ENCODE peak calls at places on chromosomes 16 and 17, in five cellular contexts. V is endodermal cell, D is astrocyte, F is IMR-90, Z is mesendoderm. C is an unnamed sample. For H3K4me1, the result is how much of the 10 kb centered on the place peaks cover.

GRCh38 chr16:86218479-86219170 is 291.7 kb upstream of the FOXF1 start:
- DNase-seq in V (no peak), F (no peak), Z (no peak), D (no peak), C (no peak)

GRCh38 chr17:67696853-67697505 is 20.8 kb upstream of the NOL11 start:
- DNase-seq in D (no peak), F (no peak), V (no peak), Z (no peak), C (no peak)

GRCh38 chr17:65750678-65751077 is 189.2 kb upstream of the AXIN2 start:
- DNase-seq in D (peak), V (no peak), Z (no peak), F (peak), C (peak)

GRCh38 chr17:12729086-12729485 is 60.2 kb upstream of the ARHGAP44 start:
- DNase-seq in F (no peak), D (no peak), V (no peak), Z (no peak), C (peak)

GRCh38 chr17:50863221-50863843 is 2.8 kb downstream of the TOB1 start:
- DNase-seq in F (no peak), D (no peak), Z (peak), V (peak), C (peak)

GRCh38 chr17:81331527-81332043 is 36.5 kb upstream of the SLC38A10 start:
- DNase-seq in D (no peak), Z (no peak), F (no peak), V (no peak), C (no peak)

GRCh38 chr16:28951410-28951943 is 740 bp downstream of the NFATC2IP start:
- DNase-seq in D (no peak), V (no peak), F (no peak), Z (peak), C (no peak)

GRCh38 chr16:84940670-84941551 is 70.4 kb downstream of the ZDHHC7 start:
- DNase-seq in V (no peak), Z (no peak), F (no peak), D (no peak), C (peak)

GRCh38 chr16:11791144-11791828 is 5.8 kb downstream of the ZC3H7A start:
- DNase-seq in F (no peak), V (no peak), Z (no peak), D (no peak), C (no peak)

GRCh38 chr16:70388281-70388680 is 41.6 kb downstream of the DDX19A start:
- DNase-seq in F (no peak), D (no peak), V (no peak), Z (no peak), C (no peak)

GRCh38 chr17:8072727-8073461 is 14.6 kb downstream of the ALOX12B start:
- DNase-seq in Z (no peak), F (no peak), V (peak), D (no peak), C (peak)

GRCh38 chr17:58329808-58330543 is 1.4 kb upstream of the TSPOAP1 start:
- DNase-seq in V (no peak), D (no peak), F (no peak), Z (no peak), C (no peak)

GRCh38 chr16:69870761-69871160 is 80.4 kb upstream of the CLEC18A start:
- DNase-seq in F (no peak), V (no peak), D (no peak), Z (no peak), C (no peak)

GRCh38 chr17:50265690-50266306 is 8.5 kb upstream of the TMEM92 start:
- DNase-seq in V (peak), F (no peak), D (no peak), Z (no peak), C (peak)

GRCh38 chr16:396605-397004 is 394 bp upstream of the NME4 start:
- DNase-seq in D (peak), Z (peak), F (peak), V (peak), C (peak)

GRCh38 chr17:81291662-81292061 is 3.4 kb downstream of the SLC38A10 start:
- DNase-seq in V (peak), Z (peak), F (peak), D (no peak), C (peak)

GRCh38 chr16:84726670-84727467 is 27.1 kb downstream of the USP10 start:
- DNase-seq in F (no peak), Z (no peak), D (no peak), V (no peak), C (no peak)

GRCh38 chr16:63617047-63617989 is 1504.5 kb downstream of the CDH11 start:
- DNase-seq in D (no peak), Z (no peak), F (no peak), V (no peak), C (peak)

GRCh38 chr16:51393381-51394005 is 242.4 kb upstream of the SALL1 start:
- DNase-seq in Z (no peak), D (peak), F (peak), V (no peak), C (peak)

GRCh38 chr16:57262841-57263584 is 18.0 kb downstream of the ARL2BP start:
- DNase-seq in D (no peak), V (no peak), Z (no peak), F (no peak), C (no peak)

GRCh38 chr17:27544350-27545131 is 86.4 kb upstream of the LGALS9 start:
- DNase-seq in V (peak), D (peak), Z (no peak), F (peak), C (no peak)

GRCh38 chr16:90001761-90002503 is 17.3 kb downstream of the DBNDD1 start:
- DNase-seq in V (no peak), F (no peak), Z (no peak), D (no peak), C (no peak)

GRCh38 chr16:84047206-84047605 is 4.6 kb upstream of the SLC38A8 start:
- DNase-seq in V (no peak), F (no peak), Z (no peak), D (no peak), C (no peak)

GRCh38 chr17:12659500-12659899 is 6.2 kb upstream of the MYOCD start:
- DNase-seq in F (peak), V (no peak), Z (no peak), D (peak), C (peak)

GRCh38 chr17:48997103-48997826 is at the start of gene IGF2BP1:
- DNase-seq in Z (peak), V (peak), D (no peak), F (peak), C (peak)

GRCh38 chr16:22316411-22316811 is 19.2 kb downstream of the POLR3E start:
- DNase-seq in F (no peak), V (peak), Z (no peak), D (no peak), C (no peak)

GRCh38 chr16:49858200-49859129 is 2.6 kb upstream of the ZNF423 start:
- DNase-seq in D (peak), Z (peak), F (no peak), V (peak), C (peak)

GRCh38 chr17:79892457-79893236 is 53.4 kb upstream of the CBX4 start:
- DNase-seq in V (no peak), F (no peak), D (no peak), Z (no peak), C (no peak)

GRCh38 chr17:21573961-21574610 is 118.2 kb upstream of the KCNJ18 start:
- DNase-seq in D (no peak), Z (no peak), F (peak), V (no peak), C (no peak)

GRCh38 chr17:37701424-37702020 is 43.3 kb downstream of the HNF1B start:
- DNase-seq in Z (peak), V (peak), F (no peak), D (no peak), C (peak)

GRCh38 chr16:57795431-57795878 is 6.8 kb downstream of the KIFC3 start:
- DNase-seq in D (peak), Z (peak), V (peak), F (peak), C (peak)

GRCh38 chr17:14737984-14738651 is 437.2 kb downstream of the HS3ST3B1 start:
- DNase-seq in V (peak), D (peak), F (peak), Z (peak), C (peak)
- H3K4me1 ChIP-seq in V (under half), D (under half), F (under half), Z (under half), C (under half)

DNA sequence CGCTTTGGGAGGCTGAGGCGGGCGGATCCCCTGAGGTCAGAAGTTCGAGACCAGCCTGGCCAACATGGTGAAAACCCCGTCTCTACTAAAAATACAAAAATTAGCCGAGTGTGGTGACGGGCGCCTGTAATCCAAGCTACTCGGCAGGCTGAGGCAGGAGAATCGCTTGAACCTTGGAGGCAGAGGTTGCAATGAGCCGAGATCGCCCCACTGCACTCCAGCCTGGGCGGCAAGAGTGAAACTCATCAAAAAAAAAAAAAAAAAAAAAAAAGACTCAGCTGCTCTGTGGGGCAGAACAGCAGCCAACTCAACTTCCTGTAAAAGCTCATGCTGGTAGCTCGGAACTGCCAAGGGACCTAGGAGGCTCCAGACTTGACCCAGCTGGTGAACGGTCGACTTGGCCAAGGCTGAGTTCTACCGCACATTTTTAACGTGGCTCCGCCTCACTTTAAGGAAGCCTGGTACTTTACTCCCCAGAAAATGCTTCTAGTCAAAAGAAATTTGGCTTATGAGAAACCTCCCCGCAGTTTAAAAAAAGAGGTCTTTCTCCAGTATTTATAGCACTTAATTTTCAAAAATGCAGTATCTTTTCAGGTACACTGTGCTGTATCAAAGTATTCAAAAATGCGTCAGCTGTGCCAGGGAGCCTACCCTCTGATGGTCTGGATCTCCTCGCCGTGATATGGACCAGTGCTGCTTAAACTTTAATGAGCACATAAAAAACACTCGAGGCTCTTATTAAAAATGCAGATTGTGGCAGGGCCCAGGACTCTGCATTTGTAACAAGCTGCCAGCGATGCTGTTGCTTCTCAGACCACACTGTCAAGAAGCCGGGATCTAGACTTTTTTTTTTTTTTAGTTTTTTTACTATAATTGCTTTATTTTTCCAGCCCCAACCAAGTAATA is 1.2 kb upstream of the SMARCD2 start:
- DNase-seq in Z (no peak), V (no peak), F (peak), D (peak), C (peak)
- H3K9ac ChIP-seq in Z (peak), V (peak), F (peak), D (peak), C (peak)

DNA sequence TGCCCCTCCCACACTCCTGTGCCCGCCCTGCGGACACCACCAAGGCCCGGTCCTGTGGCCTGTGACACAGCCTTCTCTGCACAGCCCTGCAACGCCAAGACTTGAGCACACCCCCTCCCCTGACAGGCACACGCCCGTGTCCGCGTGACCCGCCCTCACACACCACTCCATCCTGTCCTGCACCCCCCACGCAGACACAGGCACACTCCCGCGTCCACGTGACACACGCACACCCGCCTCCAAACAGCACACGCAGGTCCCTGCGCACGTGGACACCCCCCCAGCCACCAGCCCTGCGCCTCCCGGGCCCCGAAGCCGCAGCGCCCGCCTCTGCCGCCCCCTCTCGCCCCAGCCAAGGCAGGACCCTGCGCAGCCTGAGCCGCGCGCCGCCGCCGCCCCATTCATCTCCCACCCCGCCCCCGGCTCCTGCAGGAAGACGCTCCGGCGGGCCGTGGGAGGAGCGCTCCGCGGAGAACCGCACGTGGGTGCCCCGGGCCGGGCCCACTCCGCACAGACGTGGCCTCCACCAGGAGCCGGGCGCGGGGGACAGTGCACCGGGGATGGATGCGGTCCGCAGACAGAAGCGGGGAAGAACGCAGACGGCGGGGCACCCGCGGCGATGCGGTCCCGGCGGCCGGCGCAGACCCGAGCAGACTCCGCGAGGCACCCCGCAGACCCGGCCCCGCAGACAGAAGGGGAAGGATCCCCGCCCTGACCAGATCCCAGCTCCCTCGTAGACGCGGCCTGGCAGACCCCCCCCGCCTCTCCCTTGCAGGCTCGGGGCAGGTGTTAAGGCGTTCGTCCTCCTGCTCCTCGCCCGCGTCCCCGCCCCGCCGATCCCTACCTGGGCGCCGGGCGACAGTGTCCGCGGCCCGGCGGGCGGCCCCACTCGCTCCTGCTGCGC is 506 bp downstream of the CAMKK1 start:
- DNase-seq in F (peak), Z (peak), V (peak), D (peak), C (peak)
- H3K4me1 ChIP-seq in F (under half), Z (under half), V (under half), D (half or more), C (half or more)

GRCh38 chr17:43601280-43602050 is 55.3 kb upstream of the ETV4 start:
- DNase-seq in F (peak), Z (peak), D (peak), V (no peak), C (no peak)

GRCh38 chr17:43599835-43600234 is 53.7 kb upstream of the ETV4 start:
- DNase-seq in D (peak), Z (no peak), V (no peak), F (peak), C (peak)

GRCh38 chr17:43597624-43598358 is 51.7 kb upstream of the ETV4 start:
- DNase-seq in Z (no peak), F (no peak), D (no peak), V (no peak), C (no peak)

GRCh38 chr17:43598359-43599045 is 52.4 kb upstream of the ETV4 start:
- DNase-seq in D (no peak), V (no peak), F (no peak), Z (no peak), C (no peak)

DNA sequence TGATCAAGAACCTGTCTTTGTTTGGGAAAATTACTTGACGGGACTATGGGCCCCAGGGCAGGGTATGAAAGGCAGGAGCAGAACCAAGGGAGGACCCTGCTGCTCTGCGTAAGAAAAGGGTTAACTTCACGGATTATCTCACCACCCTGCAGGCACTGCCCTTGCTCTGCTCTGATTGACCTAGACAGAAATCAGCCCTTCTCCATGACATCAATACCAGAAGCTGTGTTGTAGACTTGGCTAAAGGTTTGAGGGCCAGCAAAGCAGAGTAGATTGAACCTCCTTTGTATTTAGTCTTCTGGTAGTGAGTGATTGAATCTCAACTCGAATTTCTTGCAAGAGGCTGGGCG is 52.9 kb upstream of the ETV4 start:
- DNase-seq in D (no peak), V (no peak), F (no peak), Z (peak), C (no peak)
- H3K9ac ChIP-seq in D (no peak), V (no peak), F (no peak), Z (no peak), C (no peak)

DNA sequence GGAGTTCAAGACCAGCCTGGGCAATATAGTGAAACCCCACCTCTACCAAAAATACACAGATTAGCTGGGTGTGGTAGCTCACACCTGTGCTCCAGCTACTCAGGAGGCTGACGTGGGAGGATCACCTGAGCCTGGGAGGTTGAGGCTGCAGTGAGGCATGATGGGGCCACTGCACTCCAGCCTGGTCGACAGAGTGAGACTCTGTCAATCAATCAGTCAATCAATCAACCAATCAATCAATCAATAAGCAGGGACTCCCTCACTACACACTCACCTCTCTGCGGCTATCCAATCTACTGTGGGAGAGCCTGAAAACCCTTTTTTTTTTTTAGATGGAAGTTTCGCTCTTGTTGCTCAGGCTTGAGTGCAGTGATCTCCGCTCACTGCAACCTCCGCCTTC is 31.6 kb downstream of the CPSF4L start:
- DNase-seq in F (no peak), V (peak), D (no peak), Z (no peak), C (no peak)
- H3K4me1 ChIP-seq in F (under half), V (under half), D (under half), Z (under half), C (half or more)

GRCh38 chr16:52567193-52567592 is 20.2 kb upstream of the TOX3 start:
- DNase-seq in Z (no peak), F (no peak), D (no peak), V (no peak), C (no peak)

GRCh38 chr16:52568495-52568894 is 21.6 kb upstream of the TOX3 start:
- DNase-seq in F (no peak), D (no peak), V (no peak), Z (no peak), C (no peak)

GRCh38 chr16:52562770-52563169 is 15.8 kb upstream of the TOX3 start:
- DNase-seq in V (no peak), F (no peak), Z (no peak), D (no peak), C (no peak)

GRCh38 chr16:52561910-52562741 is 15.2 kb upstream of the TOX3 start:
- DNase-seq in V (peak), D (no peak), F (no peak), Z (no peak), C (no peak)

DNA sequence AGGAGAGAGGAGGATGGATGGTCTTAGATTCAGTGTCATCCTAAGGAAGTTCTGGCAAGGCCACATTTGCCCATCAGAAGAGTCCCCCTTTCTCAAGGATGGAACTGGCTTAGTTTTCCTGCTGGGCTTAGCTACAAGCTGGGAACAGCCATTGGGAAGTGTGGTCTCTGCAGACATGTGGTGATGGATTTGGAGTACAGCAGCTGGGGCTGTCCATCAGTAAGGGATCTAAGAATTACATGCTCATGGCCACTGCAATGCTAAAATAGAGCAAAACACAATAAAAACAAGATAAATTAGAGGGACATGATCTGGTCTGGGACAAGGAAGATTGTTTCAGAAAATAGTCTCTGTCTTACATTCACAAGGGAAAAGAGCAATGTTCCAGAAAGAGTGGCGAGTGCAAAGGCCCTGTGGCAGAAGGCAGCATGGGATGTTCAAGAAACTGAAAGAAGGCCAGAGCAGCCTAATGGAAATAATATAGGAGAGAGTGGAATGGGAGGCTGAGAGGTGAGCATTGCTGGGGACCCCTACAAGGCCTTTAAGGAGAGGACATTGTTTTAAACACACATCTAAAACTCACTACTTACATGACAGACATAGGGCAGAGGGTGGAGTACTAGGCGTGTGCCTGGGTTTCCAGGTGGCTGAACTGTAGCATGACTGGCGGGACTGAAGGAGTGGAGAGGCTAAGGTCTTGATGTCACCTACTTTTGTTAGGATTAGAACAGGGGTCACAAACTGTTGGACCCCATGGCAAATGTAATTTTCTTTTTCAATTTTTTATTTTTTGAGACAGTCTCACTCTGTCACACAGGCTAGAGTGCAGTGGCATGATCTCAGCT is 17.0 kb upstream of the TOX3 start:
- DNase-seq in V (no peak), F (no peak), D (no peak), Z (no peak), C (no peak)
- H3K9ac ChIP-seq in V (no peak), F (no peak), D (no peak), Z (no peak), C (no peak)

GRCh38 chr16:66798162-66798561 is 3.2 kb downstream of the TERB1 start:
- DNase-seq in Z (no peak), D (peak), F (peak), V (no peak), C (peak)

GRCh38 chr16:66800856-66801255 is 528 bp downstream of the TERB1 start:
- DNase-seq in Z (no peak), D (no peak), V (peak), F (no peak), C (no peak)

GRCh38 chr16:66801320-66802105 is at the start of gene TERB1:
- DNase-seq in F (no peak), D (no peak), Z (no peak), V (peak), C (no peak)
- H3K4me1 ChIP-seq in F (under half), D (under half), Z (under half), V (under half), C (under half)

C was measured in adipocyte.